ENCODE peak calls at places on chromosomes 16 and 17, in four cellular contexts. L is PC-9, U is suprapubic skin, T is heart left ventricle. D is an unnamed sample.

GRCh38 chr17:77617516-77617915 is 341.0 kb upstream of the TNRC6C start:
- DNase-seq in L (no peak), U (no peak), T (no peak), D (no peak)

GRCh38 chr16:89837014-89837546 is 8.8 kb downstream of the SPIRE2 start:
- DNase-seq in L (no peak), U (no peak), T (no peak), D (no peak)

GRCh38 chr16:3992297-3993051 is 112.0 kb upstream of the CREBBP start:
- DNase-seq in L (no peak), U (no peak), T (no peak), D (peak; percentile 11)

GRCh38 chr16:9128346-9129342 is 37.2 kb downstream of the HAPSTR1 start:
- DNase-seq in L (no peak), U (peak; percentile 69), T (no peak), D (no peak)

GRCh38 chr16:88940196-88941050 is 36.6 kb downstream of the CBFA2T3 start:
- DNase-seq in L (no peak), U (no peak), T (peak; percentile 75), D (peak; percentile 23)

GRCh38 chr17:61444831-61445230 is 7.4 kb upstream of the TBX4 start:
- DNase-seq in L (no peak), U (no peak), T (no peak), D (no peak)

GRCh38 chr16:49639739-49640388 is 216.0 kb downstream of the ZNF423 start:
- DNase-seq in L (no peak), U (no peak), T (peak; percentile 85), D (no peak)

GRCh38 chr17:42676424-42677011 is at the start of gene PLEKHH3:
- DNase-seq in L (no peak), U (no peak), T (no peak), D (no peak)

GRCh38 chr17:37742762-37743611 is 1.9 kb downstream of the HNF1B start:
- DNase-seq in L (no peak), U (no peak), T (no peak), D (peak; percentile 11)

GRCh38 chr16:9409753-9410493 is 318.5 kb downstream of the HAPSTR1 start:
- DNase-seq in L (no peak), U (no peak), T (no peak), D (no peak)

GRCh38 chr17:4269915-4270314 is 6.1 kb upstream of the ANKFY1 start:
- DNase-seq in L (no peak), U (no peak), T (no peak), D (no peak)

GRCh38 chr16:66881014-66881417 is 701 bp downstream of the PDP2 start:
- DNase-seq in L (no peak), U (no peak), T (no peak), D (peak; percentile 39)

GRCh38 chr16:58418601-58419000 is 26.3 kb downstream of the GINS3 start:
- DNase-seq in L (peak; percentile 57), U (no peak), T (peak; percentile 69), D (no peak)

GRCh38 chr17:21286066-21286770 is 1.7 kb downstream of the MAP2K3 start:
- DNase-seq in L (peak; percentile 97), U (peak; percentile 97), T (peak; percentile 90), D (peak; percentile 27)

GRCh38 chr16:17359778-17360177 is 111.0 kb downstream of the XYLT1 start:
- DNase-seq in L (no peak), U (no peak), T (no peak), D (peak; percentile 86)

GRCh38 chr17:78418627-78419026 is 40.2 kb downstream of the PGS1 start:
- DNase-seq in L (no peak), U (no peak), T (no peak), D (no peak)

GRCh38 chr16:72372082-72372615 is 200.2 kb upstream of the PMFBP1 start:
- DNase-seq in L (no peak), U (no peak), T (no peak), D (no peak)

GRCh38 chr16:610513-611381 is 20.0 kb upstream of the WFIKKN1 start:
- DNase-seq in L (no peak), U (peak; percentile 79), T (peak; percentile 80), D (peak; percentile 73)

GRCh38 chr17:49518346-49519078 is 23.4 kb downstream of the NGFR start:
- DNase-seq in L (no peak), U (peak; percentile 57), T (no peak), D (no peak)

GRCh38 chr17:333626-334396 is 18.8 kb downstream of the RPH3AL start:
- DNase-seq in L (no peak), U (peak; percentile 79), T (peak; percentile 88), D (peak; percentile 26)

GRCh38 chr17:29617125-29617480 is 5.6 kb downstream of the CORO6 start:
- DNase-seq in L (no peak), U (peak; percentile 91), T (peak; percentile 89), D (peak; percentile 97)

GRCh38 chr16:82653550-82654511 is 27.1 kb downstream of the CDH13 start:
- DNase-seq in L (no peak), U (no peak), T (no peak), D (peak; percentile 71)

DNA sequence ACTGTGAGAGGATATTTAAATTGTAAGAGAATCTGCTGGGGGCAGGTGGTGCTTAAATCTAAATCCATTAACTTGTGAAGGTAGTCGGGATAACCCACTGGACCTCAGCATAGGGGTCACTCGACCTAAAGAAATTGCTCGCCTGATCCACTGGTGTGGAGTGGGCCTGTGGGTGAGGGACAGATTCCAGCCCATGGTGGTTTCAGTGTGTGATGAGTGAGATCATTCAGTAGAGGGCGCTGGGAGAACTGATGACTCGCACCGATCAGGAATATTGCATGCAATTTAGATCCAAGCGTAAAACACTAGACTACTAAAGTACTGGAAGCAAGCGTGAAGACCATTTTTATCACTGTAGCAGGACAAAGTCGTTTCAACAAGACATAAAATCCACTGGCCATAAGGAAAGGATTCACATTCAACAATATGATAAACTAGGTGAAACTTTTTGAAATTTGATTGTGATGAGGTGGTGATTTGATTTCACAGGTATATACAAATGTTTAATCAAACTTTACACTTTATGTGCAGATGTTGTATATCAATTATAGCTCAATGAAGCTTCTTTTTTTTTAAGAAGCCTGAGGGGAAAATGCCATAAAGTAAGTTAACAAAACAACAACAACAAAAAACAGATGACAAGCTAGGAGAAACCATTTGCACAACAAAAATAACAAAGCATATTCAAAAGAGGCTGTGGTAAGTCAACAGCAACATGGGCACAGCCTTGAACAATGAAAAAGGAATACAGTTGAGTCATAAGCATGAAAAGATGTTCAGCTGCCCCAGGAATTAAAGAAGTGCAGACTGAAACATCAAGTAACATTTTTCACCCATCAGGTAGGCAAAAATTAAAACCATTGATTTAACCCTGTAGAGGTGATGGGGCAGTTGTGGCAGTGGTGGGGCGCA is 7.5 kb upstream of the TMEM170A start:
- DNase-seq in L (peak; percentile 54), U (no peak), T (no peak), D (peak; percentile 41)
- TF ChIP-seq CTCF in L (peak; percentile 81), U (peak; percentile 71), T (peak; percentile 82), D (peak; percentile 85)

DNA sequence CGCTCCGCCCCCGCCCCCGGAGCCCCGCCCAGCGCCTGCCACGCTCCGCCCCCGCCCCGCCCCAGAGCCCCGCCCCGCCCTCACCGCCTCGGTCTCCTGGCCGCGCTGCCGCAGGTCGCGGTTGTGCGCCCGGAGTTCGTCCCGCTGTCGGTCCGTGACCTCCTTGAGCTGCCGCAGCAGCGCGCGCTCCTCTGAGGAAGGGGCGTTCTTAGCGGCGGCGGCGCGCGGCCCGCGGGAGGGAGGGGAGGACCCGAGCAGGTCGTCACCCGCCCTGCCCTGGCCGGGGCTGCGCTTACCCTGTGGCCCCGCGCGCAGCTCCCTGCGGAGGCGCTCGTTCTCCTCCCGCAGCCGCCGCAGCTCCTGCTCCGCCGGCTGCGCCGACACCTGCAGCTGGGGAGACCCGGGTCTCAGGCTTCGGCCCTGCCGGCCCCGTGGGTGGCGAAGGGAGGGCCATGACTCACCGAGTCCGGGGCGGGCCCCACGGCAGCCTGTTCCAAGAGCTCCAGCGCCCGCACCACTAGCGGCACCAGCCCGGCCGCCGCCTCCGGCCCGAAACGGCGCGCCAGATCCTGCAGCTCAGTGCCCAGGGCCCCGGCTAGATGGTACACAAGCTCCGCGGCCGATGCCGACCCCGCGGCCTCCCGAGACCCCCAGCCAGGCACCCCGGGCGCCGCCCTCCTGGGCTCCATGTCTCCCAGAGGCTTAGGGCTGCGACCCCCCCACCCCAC is 386 bp downstream of the RILP start:
- DNase-seq in L (peak; percentile 69), U (peak; percentile 96), T (peak; percentile 92), D (peak; percentile 88)
- TF ChIP-seq CTCF in L (no peak), U (no peak), T (no peak), D (no peak)

GRCh38 chr17:32264140-32264799 is 1.4 kb upstream of the RHBDL3 start:
- DNase-seq in L (no peak), U (no peak), T (no peak), D (no peak)
- TF ChIP-seq CTCF in L (no peak), U (peak; percentile 14), T (no peak), D (no peak)

GRCh38 chr16:47143329-47143676 is 442 bp downstream of the NETO2 start:
- DNase-seq in L (no peak), U (no peak), T (peak; percentile 76), D (peak; percentile 68)
- TF ChIP-seq CTCF in L (no peak), U (peak; percentile 56), T (peak; percentile 67), D (peak; percentile 61)

GRCh38 chr17:27381007-27381501 is 75.2 kb upstream of the KSR1 start:
- DNase-seq in L (no peak), U (peak; percentile 78), T (peak; percentile 89), D (peak; percentile 91)
- TF ChIP-seq CTCF in L (peak; percentile 65), U (peak; percentile 81), T (peak; percentile 94), D (peak; percentile 100)

GRCh38 chr17:75722076-75722475 is 817 bp downstream of the ITGB4 start:
- DNase-seq in L (peak; percentile 39), U (no peak), T (no peak), D (no peak)

GRCh38 chr17:75719732-75720131 is 1.5 kb upstream of the ITGB4 start:
- DNase-seq in L (no peak), U (no peak), T (no peak), D (no peak)

GRCh38 chr17:75721463-75722011 is 278 bp downstream of the ITGB4 start:
- DNase-seq in L (no peak), U (no peak), T (no peak), D (no peak)

GRCh38 chr17:75722542-75723095 is 1.4 kb downstream of the ITGB4 start:
- DNase-seq in L (no peak), U (no peak), T (no peak), D (no peak)

DNA sequence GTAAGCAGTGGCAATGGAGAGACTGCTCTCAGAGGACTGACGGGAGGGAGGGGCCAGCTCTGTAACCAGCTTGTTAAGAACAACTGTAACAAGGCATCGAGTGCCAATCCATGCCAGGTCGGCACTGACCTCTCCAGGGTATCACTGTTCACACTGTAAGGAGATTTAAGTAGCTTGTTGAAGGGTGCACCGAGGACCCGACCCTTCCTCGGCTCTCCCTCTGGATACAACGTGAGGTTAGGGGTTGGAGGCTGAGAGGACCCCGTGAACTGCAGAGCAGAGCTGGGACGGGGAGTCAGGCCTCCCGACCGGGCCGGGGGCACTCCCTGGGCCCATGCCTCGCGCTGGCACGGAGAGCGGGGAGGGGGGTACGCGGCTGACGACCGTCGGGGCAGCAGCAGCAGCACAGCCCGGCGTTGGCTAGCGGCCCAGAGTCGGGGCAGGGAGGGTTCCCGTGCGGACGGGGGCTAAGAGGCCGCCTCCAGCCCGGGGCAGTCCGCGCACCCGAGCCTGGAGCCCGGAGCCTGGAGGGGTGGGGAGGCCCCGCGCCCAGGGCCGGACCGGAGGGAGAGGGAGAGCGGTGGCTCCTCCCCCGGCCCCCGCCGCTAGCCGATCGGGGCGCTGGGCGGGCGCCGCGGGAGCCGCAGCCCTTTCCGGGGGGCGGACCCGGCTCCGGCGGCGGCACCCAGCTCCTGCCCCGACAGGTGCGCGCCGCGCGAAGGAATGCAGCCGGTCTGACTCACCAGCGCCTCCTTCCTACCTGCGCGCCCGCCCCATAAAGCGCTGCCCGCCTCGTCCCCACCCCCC is at the start of gene ITGB4:
- DNase-seq in L (peak; percentile 80), U (no peak), T (no peak), D (peak; percentile 63)
- TF ChIP-seq CTCF in L (no peak), U (no peak), T (no peak), D (peak; percentile 14)

D was measured in activated CD8-positive, alpha-beta T cell treated with anti-CD3 and anti-CD28 coated beads for 36 hours.